ENCODE peak calls at places on chromosomes 12 and 14, in ten cellular contexts. U, M, V, Z, X, B, P, Q, G and H are unnamed samples.

GRCh38 chr12:89244536-89244935 is 107.8 kb downstream of the DUSP6 start:
- DNase-seq in U (no peak), M (no peak), V (no peak), Z (no peak), X (no peak), B (no peak), P (no peak), Q (no peak), G (no peak), H (no peak)

GRCh38 chr12:99732121-99732520 is 84.6 kb downstream of the GARIN6 start:
- DNase-seq in U (no peak), M (no peak), V (no peak), Z (no peak), X (no peak), B (no peak), P (no peak), Q (no peak), G (no peak), H (no peak)

GRCh38 chr14:23512156-23512555 is 39.4 kb downstream of the ZFHX2 start:
- DNase-seq in U (no peak), M (no peak), V (peak; percentile 52), Z (no peak), X (no peak), B (peak; percentile 50), P (no peak), Q (no peak), G (no peak), H (no peak)

GRCh38 chr12:15829949-15830348 is 40.8 kb upstream of the EPS8 start:
- DNase-seq in U (no peak), M (no peak), V (no peak), Z (no peak), X (no peak), B (no peak), P (peak; percentile 11), Q (no peak), G (no peak), H (no peak)

GRCh38 chr12:122646568-122647220 is 56.5 kb downstream of the HCAR2 start:
- DNase-seq in U (peak; percentile 95), M (no peak), V (no peak), Z (no peak), X (no peak), B (no peak), P (peak; percentile 89), Q (peak; percentile 40), G (no peak), H (peak; percentile 43)

GRCh38 chr12:39605501-39605900 is 14.1 kb downstream of the ABCD2 start:
- DNase-seq in U (no peak), M (no peak), V (no peak), Z (peak; percentile 23), X (no peak), B (no peak), P (no peak), Q (no peak), G (no peak), H (no peak)

GRCh38 chr12:124673881-124674617 is 106.6 kb upstream of the NCOR2 start:
- DNase-seq in U (no peak), M (no peak), V (peak; percentile 95), Z (no peak), X (no peak), B (peak; percentile 83), P (no peak), Q (no peak), G (no peak), H (no peak)

GRCh38 chr14:73833530-73834257 is 17.9 kb upstream of the PTGR2 start:
- DNase-seq in U (no peak), M (no peak), V (peak; percentile 53), Z (peak; percentile 73), X (no peak), B (no peak), P (peak; percentile 42), Q (no peak), G (peak; percentile 23), H (peak; percentile 11)

GRCh38 chr12:106582661-106583577 is at the start of gene RFX4:
- DNase-seq in U (no peak), M (peak; percentile 70), V (peak; percentile 62), Z (no peak), X (peak; percentile 76), B (no peak), P (no peak), Q (no peak), G (peak; percentile 89), H (no peak)

GRCh38 chr14:28751467-28752058 is 15.0 kb upstream of the FOXG1 start:
- DNase-seq in U (no peak), M (peak; percentile 50), V (no peak), Z (no peak), X (no peak), B (peak; percentile 45), P (peak; percentile 5), Q (no peak), G (peak; percentile 85), H (no peak)

GRCh38 chr14:76936483-76936882 is 92.0 kb downstream of the IRF2BPL start:
- DNase-seq in U (no peak), M (no peak), V (no peak), Z (no peak), X (no peak), B (no peak), P (no peak), Q (no peak), G (no peak), H (no peak)

GRCh38 chr12:87509233-87509820 is 519.9 kb downstream of the C12orf50 start:
- DNase-seq in U (peak; percentile 38), M (no peak), V (no peak), Z (peak; percentile 37), X (no peak), B (no peak), P (no peak), Q (no peak), G (no peak), H (no peak)

GRCh38 chr12:93109794-93110203 is 180.7 kb upstream of the EEA1 start:
- DNase-seq in U (no peak), M (no peak), V (no peak), Z (peak; percentile 71), X (no peak), B (no peak), P (no peak), Q (no peak), G (no peak), H (no peak)

GRCh38 chr14:57637901-57638300 is 144.2 kb upstream of the CCDC198 start:
- DNase-seq in U (no peak), M (no peak), V (no peak), Z (no peak), X (no peak), B (no peak), P (no peak), Q (no peak), G (no peak), H (no peak)

GRCh38 chr14:39175445-39176262 is 600 bp downstream of the PNN start:
- DNase-seq in U (no peak), M (peak; percentile 52), V (no peak), Z (no peak), X (no peak), B (peak; percentile 54), P (no peak), Q (no peak), G (peak; percentile 72), H (no peak)

GRCh38 chr14:106442857-106443256 is 916.5 kb downstream of the TMEM121 start:
- DNase-seq in U (no peak), M (no peak), V (no peak), Z (no peak), X (no peak), B (peak; percentile 49), P (no peak), Q (peak; percentile 13), G (no peak), H (no peak)

GRCh38 chr14:104383931-104384775 is 195.4 kb upstream of the C14orf180 start:
- DNase-seq in U (no peak), M (no peak), V (no peak), Z (no peak), X (peak; percentile 37), B (peak; percentile 72), P (no peak), Q (no peak), G (peak; percentile 56), H (no peak)

GRCh38 chr14:67133595-67134441 is 55.4 kb upstream of the GARIN2 start:
- DNase-seq in U (no peak), M (no peak), V (no peak), Z (no peak), X (no peak), B (no peak), P (no peak), Q (no peak), G (no peak), H (no peak)

GRCh38 chr12:26939192-26939832 is 1.0 kb downstream of the FGFR1OP2 start:
- DNase-seq in U (no peak), M (no peak), V (no peak), Z (no peak), X (no peak), B (no peak), P (no peak), Q (no peak), G (no peak), H (no peak)

GRCh38 chr12:100962086-100962712 is 167.6 kb downstream of the ANO4 start:
- DNase-seq in U (no peak), M (no peak), V (no peak), Z (no peak), X (no peak), B (no peak), P (no peak), Q (no peak), G (no peak), H (no peak)

GRCh38 chr12:131087991-131088700 is 134.4 kb downstream of the ADGRD1 start:
- DNase-seq in U (no peak), M (peak; percentile 7), V (no peak), Z (no peak), X (no peak), B (peak; percentile 6), P (no peak), Q (no peak), G (no peak), H (no peak)

GRCh38 chr14:22488522-22489246 is 100.3 kb downstream of the DAD1 start:
- DNase-seq in U (no peak), M (no peak), V (no peak), Z (no peak), X (no peak), B (no peak), P (no peak), Q (no peak), G (no peak), H (no peak)

GRCh38 chr14:75222208-75222701 is 45.8 kb upstream of the TMED10 start:
- DNase-seq in U (peak; percentile 85), M (no peak), V (no peak), Z (no peak), X (no peak), B (no peak), P (peak; percentile 42), Q (no peak), G (no peak), H (no peak)

GRCh38 chr14:24074625-24075484 is 3.5 kb downstream of the CPNE6 start:
- DNase-seq in U (no peak), M (no peak), V (no peak), Z (no peak), X (no peak), B (no peak), P (no peak), Q (no peak), G (no peak), H (no peak)

GRCh38 chr12:57092529-57092862 is 3.6 kb downstream of the NAB2 start:
- DNase-seq in U (no peak), M (no peak), V (no peak), Z (no peak), X (no peak), B (no peak), P (no peak), Q (no peak), G (no peak), H (no peak)

GRCh38 chr14:102902523-102903247 is 19.8 kb upstream of the AMN start:
- DNase-seq in U (no peak), M (no peak), V (no peak), Z (no peak), X (no peak), B (no peak), P (no peak), Q (no peak), G (no peak), H (no peak)